ENCODE peak calls at places on chromosome 20, in ten cellular contexts. W, O, V, H, U, S, D, F, R and A are unnamed samples.

GRCh38 chr20:8633366-8633765 is 435.5 kb upstream of the PLCB4 start:
- DNase-seq in W (no peak), D (no peak), O (no peak), R (no peak), V (no peak), S (no peak), U (no peak), F (no peak), H (no peak), A (no peak)

GRCh38 chr20:2280083-2280482 is 15.7 kb upstream of the TGM3 start:
- DNase-seq in D (no peak), R (no peak), U (no peak), F (no peak), O (no peak), W (no peak), S (no peak), H (no peak), V (no peak), A (no peak)

GRCh38 chr20:19934792-19935491 is 82.2 kb upstream of the NAA20 start:
- DNase-seq in D (no peak), S (no peak), F (peak; percentile 22), U (no peak), W (peak; percentile 64), H (peak; percentile 68), R (peak; percentile 42), V (no peak), O (no peak), A (no peak)

GRCh38 chr20:40703981-40704530 is 15.0 kb upstream of the MAFB start:
- DNase-seq in R (no peak), V (no peak), D (no peak), H (no peak), S (no peak), U (no peak), W (no peak), F (peak; percentile 19), O (no peak), A (no peak)

GRCh38 chr20:44495802-44496481 is 20.3 kb downstream of the TTPAL start:
- DNase-seq in U (no peak), D (peak; percentile 59), V (no peak), O (peak; percentile 90), R (no peak), W (no peak), H (no peak), F (peak; percentile 71), S (no peak), A (no peak)

GRCh38 chr20:43767686-43768474 is 41.1 kb upstream of the GTSF1L start:
- DNase-seq in H (no peak), U (no peak), R (no peak), D (no peak), S (no peak), V (no peak), W (no peak), F (no peak), O (no peak), A (no peak)

GRCh38 chr20:8853805-8854338 is 215.0 kb upstream of the PLCB4 start:
- DNase-seq in V (no peak), D (no peak), F (peak; percentile 61), O (peak; percentile 68), S (no peak), R (no peak), U (peak; percentile 78), H (peak; percentile 7), W (peak; percentile 78), A (no peak)

GRCh38 chr20:62921119-62921687 is 5.1 kb downstream of the DIDO1 start:
- DNase-seq in H (peak; percentile 66), S (peak; percentile 82), V (peak; percentile 57), U (peak; percentile 39), O (peak; percentile 38), D (no peak), R (no peak), F (peak; percentile 64), W (peak; percentile 73), A (no peak)

GRCh38 chr20:23917024-23917725 is 37.6 kb upstream of the CST5 start:
- DNase-seq in F (no peak), V (no peak), O (no peak), W (no peak), S (no peak), R (no peak), U (no peak), D (no peak), H (no peak), A (no peak)

GRCh38 chr20:41386502-41387427 is 20.1 kb upstream of the EMILIN3 start:
- DNase-seq in R (no peak), O (no peak), V (no peak), S (no peak), D (peak; percentile 52), W (no peak), H (no peak), F (no peak), U (no peak), A (no peak)

GRCh38 chr20:32271620-32272019 is 5.8 kb upstream of the KIF3B start:
- DNase-seq in R (no peak), V (no peak), S (no peak), H (no peak), O (no peak), W (peak; percentile 52), D (no peak), F (no peak), U (peak; percentile 22), A (no peak)

GRCh38 chr20:58019027-58019849 is 209.2 kb downstream of the ANKRD60 start:
- DNase-seq in D (no peak), W (no peak), S (no peak), R (no peak), F (no peak), H (no peak), U (no peak), O (peak; percentile 76), V (no peak), A (no peak)

GRCh38 chr20:63456429-63457284 is 15.8 kb downstream of the KCNQ2 start:
- DNase-seq in S (no peak), F (no peak), W (no peak), O (no peak), V (no peak), U (no peak), D (no peak), H (peak; percentile 45), R (no peak), A (no peak)

GRCh38 chr20:49534314-49534713 is 33.6 kb downstream of the PTGIS start:
- DNase-seq in R (peak; percentile 16), S (peak; percentile 84), U (peak; percentile 72), W (peak; percentile 10), V (peak; percentile 68), O (peak; percentile 54), H (peak; percentile 64), D (peak; percentile 22), F (peak; percentile 59), A (no peak)

GRCh38 chr20:44095831-44096230 is 91.2 kb downstream of the JPH2 start:
- DNase-seq in S (no peak), R (no peak), D (no peak), F (no peak), W (no peak), O (no peak), V (no peak), H (no peak), U (no peak), A (no peak)

GRCh38 chr20:46458891-46459750 is 52.7 kb upstream of the ELMO2 start:
- DNase-seq in F (no peak), S (no peak), V (peak; percentile 4), O (no peak), H (peak; percentile 89), D (no peak), U (no peak), R (peak; percentile 30), W (no peak), A (no peak)

GRCh38 chr20:62303327-62304226 is 780 bp downstream of the ADRM1 start:
- DNase-seq in U (no peak), S (peak; percentile 63), F (peak; percentile 46), V (peak; percentile 13), R (no peak), H (no peak), D (no peak), W (no peak), O (peak; percentile 40), A (no peak)

GRCh38 chr20:1299522-1299921 is 29.4 kb downstream of the SDCBP2 start:
- DNase-seq in V (peak; percentile 36), D (no peak), O (no peak), S (peak; percentile 58), W (no peak), F (no peak), R (no peak), H (peak; percentile 41), U (no peak), A (no peak)

GRCh38 chr20:17898548-17898994 is 70.0 kb downstream of the SNX5 start:
- DNase-seq in W (peak; percentile 61), U (peak; percentile 8), O (peak; percentile 57), S (peak; percentile 79), F (peak; percentile 86), D (no peak), R (peak; percentile 53), H (peak; percentile 86), V (peak; percentile 66), A (no peak)

GRCh38 chr20:50415031-50415515 is 95.1 kb upstream of the PTPN1 start:
- DNase-seq in F (no peak), O (no peak), D (no peak), H (no peak), R (no peak), W (no peak), S (no peak), V (no peak), U (no peak), A (no peak)

GRCh38 chr20:46215913-46216707 is 92.2 kb downstream of the CDH22 start:
- DNase-seq in W (no peak), R (no peak), F (no peak), D (no peak), O (peak; percentile 51), H (no peak), U (no peak), V (no peak), S (no peak), A (no peak)

GRCh38 chr20:35277531-35278395 is at the start of gene MMP24OS:
- DNase-seq in U (no peak), S (peak; percentile 96), H (peak; percentile 92), R (peak; percentile 74), V (peak; percentile 87), W (peak; percentile 79), O (peak; percentile 92), F (peak; percentile 96), D (peak; percentile 49), A (no peak)

GRCh38 chr20:37823276-37823980 is 79.5 kb upstream of the VSTM2L start:
- DNase-seq in V (no peak), O (peak; percentile 79), D (no peak), U (no peak), W (no peak), F (peak; percentile 34), R (no peak), H (no peak), S (no peak), A (no peak)

GRCh38 chr20:62244644-62245108 is 6.4 kb downstream of the OSBPL2 start:
- DNase-seq in W (no peak), R (no peak), D (no peak), U (no peak), O (no peak), H (peak; percentile 94), F (no peak), S (no peak), V (no peak), A (no peak)

GRCh38 chr20:62494537-62494936 is 18.7 kb upstream of the GATA5 start:
- DNase-seq in V (no peak), U (no peak), O (no peak), R (no peak), H (no peak), D (no peak), S (no peak), F (peak; percentile 33), W (no peak), A (no peak)

GRCh38 chr20:37702643-37703337 is 9.0 kb downstream of the CTNNBL1 start:
- DNase-seq in H (no peak), W (no peak), F (no peak), V (no peak), S (no peak), U (no peak), D (no peak), R (no peak), O (no peak), A (no peak)

GRCh38 chr20:8658103-8658502 is 410.8 kb upstream of the PLCB4 start:
- DNase-seq in O (no peak), F (no peak), R (no peak), S (no peak), U (no peak), V (no peak), D (no peak), H (no peak), W (no peak), A (no peak)

GRCh38 chr20:10658051-10658823 is 15.6 kb downstream of the JAG1 start:
- DNase-seq in F (no peak), R (no peak), S (no peak), V (no peak), D (no peak), W (no peak), H (peak; percentile 86), U (no peak), O (no peak), A (no peak)